ENCODE peak calls at places on chromosomes 1 and 21, in four cellular contexts. N, I, R and M are unnamed samples.

GRCh38 chr1:53618218-53619087 is 120.5 kb downstream of the GLIS1 start:
- DNase-seq in I (no peak), R (no peak), N (no peak), M (peak; percentile 34)

GRCh38 chr1:217627431-217627830 is 3.5 kb downstream of the GPATCH2 start:
- DNase-seq in I (no peak), R (no peak), N (no peak), M (no peak)

GRCh38 chr1:161707503-161707902 is 474 bp downstream of the FCRLA start:
- DNase-seq in I (no peak), R (no peak), N (no peak), M (no peak)

GRCh38 chr1:9798236-9799130 is 25.3 kb downstream of the CLSTN1 start:
- DNase-seq in R (peak; percentile 63), I (no peak), N (no peak), M (peak; percentile 23)

GRCh38 chr1:247487057-247487456 is 29.2 kb upstream of the OR2B11 start:
- DNase-seq in I (no peak), N (no peak), R (no peak), M (no peak)

GRCh38 chr1:158117854-158118691 is 62.6 kb upstream of the CD1D start:
- DNase-seq in I (no peak), R (no peak), N (peak; percentile 51), M (no peak)

GRCh38 chr1:232435746-232436145 is 194.2 kb downstream of the SIPA1L2 start:
- DNase-seq in R (peak; percentile 39), I (no peak), N (no peak), M (no peak)

GRCh38 chr1:40257313-40257687 is 736 bp upstream of the ZMPSTE24 start:
- DNase-seq in R (no peak), I (no peak), N (no peak), M (no peak)

GRCh38 chr21:37551406-37552355 is 185.1 kb downstream of the DYRK1A start:
- DNase-seq in N (no peak), I (no peak), R (no peak), M (no peak)